ENCODE peak calls at places on chromosome 4, in nine cellular contexts. A is IMR-90; N is NCI-H1092; V is activated T-cell treated with anti-CD3 and anti-CD28 coated beads, Interleukin-2, amount 50 U/mL, for 48 hours; F is GM20000; E is dorsolateral prefrontal cortex; M is GM23338; D is uterus; T is fibroblast of pulmonary artery. O is an unnamed sample.
A peak's percentile ranks its signal among the peaks of the same experiment; 100 is the strongest.

GRCh38 chr4:115969756-115970155 is 856.3 kb upstream of the NDST4 start:
- DNase-seq in A (no peak), N (no peak), V (no peak), F (no peak), E (no peak), M (peak; percentile 18), D (no peak), T (no peak), O (no peak)

GRCh38 chr4:126346654-126347053 is 1031.9 kb downstream of the FAT4 start:
- DNase-seq in A (no peak), N (no peak), V (no peak), F (no peak), E (no peak), M (no peak), D (no peak), T (no peak), O (no peak)

GRCh38 chr4:90127706-90128345 is 632 bp downstream of the CCSER1 start:
- DNase-seq in A (no peak), N (no peak), V (peak; percentile 17), F (peak; percentile 29), E (peak; percentile 10), M (peak; percentile 60), D (no peak), T (no peak), O (peak; percentile 44)

GRCh38 chr4:83029688-83030087 is 5.3 kb upstream of the COPS4 start:
- DNase-seq in A (no peak), N (no peak), V (no peak), F (no peak), E (no peak), M (no peak), D (no peak), T (no peak), O (no peak)

GRCh38 chr4:109027016-109027500 is 264.2 kb upstream of the ETNPPL start:
- DNase-seq in A (no peak), N (no peak), V (no peak), F (no peak), E (no peak), M (no peak), D (no peak), T (no peak), O (no peak)

GRCh38 chr4:128709268-128709667 is 100.2 kb upstream of the JADE1 start:
- DNase-seq in A (no peak), N (no peak), V (no peak), F (no peak), E (no peak), M (no peak), D (no peak), T (no peak), O (no peak)

GRCh38 chr4:148980782-148981181 is 538.6 kb upstream of the NR3C2 start:
- DNase-seq in A (no peak), N (no peak), V (no peak), F (no peak), E (no peak), M (no peak), D (no peak), T (no peak), O (no peak)

GRCh38 chr4:143188325-143189088 is 3.8 kb downstream of the USP38 start:
- DNase-seq in A (no peak), N (no peak), V (no peak), F (no peak), E (no peak), M (no peak), D (no peak), T (no peak), O (no peak)

GRCh38 chr4:184793735-184794355 is 31.9 kb downstream of the ACSL1 start:
- DNase-seq in A (no peak), N (no peak), V (no peak), F (no peak), E (no peak), M (no peak), D (no peak), T (no peak), O (no peak)

GRCh38 chr4:112704991-112705845 is 68.3 kb downstream of the LARP7 start:
- DNase-seq in A (peak; percentile 58), N (peak; percentile 24), V (peak; percentile 22), F (peak; percentile 40), E (peak; percentile 42), M (peak; percentile 61), D (peak; percentile 53), T (peak; percentile 61), O (no peak)

GRCh38 chr4:148289740-148290139 is 152.5 kb downstream of the NR3C2 start:
- DNase-seq in A (no peak), N (no peak), V (no peak), F (no peak), E (no peak), M (no peak), D (no peak), T (no peak), O (no peak)

GRCh38 chr4:70504733-70505132 is 13.6 kb upstream of the AMTN start:
- DNase-seq in A (no peak), N (no peak), V (no peak), F (no peak), E (no peak), M (no peak), D (no peak), T (no peak), O (no peak)

GRCh38 chr4:167918077-167918476 is 174.3 kb upstream of the ANXA10 start:
- DNase-seq in A (no peak), N (no peak), V (no peak), F (no peak), E (no peak), M (no peak), D (no peak), T (no peak), O (no peak)

GRCh38 chr4:48681856-48682255 is 98.2 kb downstream of the FRYL start:
- DNase-seq in A (peak; percentile 52), N (no peak), V (no peak), F (peak; percentile 46), E (no peak), M (peak; percentile 41), D (no peak), T (peak; percentile 71), O (peak; percentile 52)

O was measured in MM.1S.